ENCODE peak calls at places on chromosome 11, in six cellular contexts. G is MM.1S, L is thoracic aorta, J is IMR-90, R is AG10803, Y is AG04450. W is an unnamed sample.
A peak's percentile ranks its signal among the peaks of the same experiment; 100 is the strongest.

GRCh38 chr11:69799582-69799981 is 19.6 kb downstream of the FGF3 start:
- DNase-seq in J (peak; percentile 7), Y (no peak), R (no peak), L (no peak), G (no peak), W (no peak)

GRCh38 chr11:10451399-10452116 is 3.5 kb upstream of the AMPD3 start:
- DNase-seq in Y (no peak), R (no peak), G (no peak), J (no peak), L (no peak), W (no peak)

GRCh38 chr11:118485273-118485672 is 42.0 kb upstream of the TTC36 start:
- DNase-seq in R (no peak), Y (no peak), J (no peak), G (no peak), L (no peak), W (no peak)

GRCh38 chr11:104995001-104995408 is 26.6 kb upstream of the CASP4 start:
- DNase-seq in L (no peak), G (no peak), R (no peak), Y (no peak), J (no peak), W (no peak)

GRCh38 chr11:614583-615452 is 932 bp downstream of the IRF7 start:
- DNase-seq in G (no peak), R (peak; percentile 6), J (no peak), L (no peak), Y (no peak), W (no peak)

GRCh38 chr11:129117595-129118350 is 74.4 kb downstream of the ARHGAP32 start:
- DNase-seq in J (peak; percentile 82), L (no peak), Y (peak; percentile 64), G (peak; percentile 74), R (peak; percentile 74), W (peak; percentile 67)

GRCh38 chr11:45771194-45771941 is 33.6 kb upstream of the SLC35C1 start:
- DNase-seq in L (no peak), G (peak; percentile 60), J (peak; percentile 38), Y (no peak), R (peak; percentile 16), W (peak; percentile 54)

GRCh38 chr11:134397304-134398078 is 14.6 kb downstream of the B3GAT1 start:
- DNase-seq in G (no peak), R (no peak), L (no peak), Y (no peak), J (no peak), W (no peak)

GRCh38 chr11:103051986-103052385 is 40.0 kb downstream of the DCUN1D5 start:
- DNase-seq in R (peak; percentile 74), G (no peak), Y (peak; percentile 1), J (peak; percentile 54), L (no peak), W (no peak)

GRCh38 chr11:109062445-109062844 is 359.5 kb upstream of the C11orf87 start:
- DNase-seq in Y (no peak), R (peak; percentile 42), G (peak; percentile 4), L (no peak), J (peak; percentile 71), W (no peak)

GRCh38 chr11:10539339-10539738 is 1.6 kb downstream of the RNF141 start:
- DNase-seq in Y (no peak), J (no peak), R (no peak), G (no peak), L (no peak), W (no peak)

GRCh38 chr11:118622376-118623290 is 15.2 kb downstream of the PHLDB1 start:
- DNase-seq in Y (no peak), G (no peak), L (no peak), R (peak; percentile 91), J (peak; percentile 69), W (no peak)

GRCh38 chr11:120807414-120808150 is 216.3 kb upstream of the TBCEL start:
- DNase-seq in G (no peak), J (peak; percentile 95), R (peak; percentile 74), L (no peak), Y (peak; percentile 87), W (no peak)

GRCh38 chr11:62909107-62909894 is 11.9 kb downstream of the CHRM1 start:
- DNase-seq in J (peak; percentile 73), L (no peak), R (peak; percentile 54), Y (peak; percentile 39), G (peak; percentile 30), W (peak; percentile 25)

GRCh38 chr11:69817265-69818236 is 1.7 kb downstream of the FGF3 start:
- DNase-seq in R (no peak), G (no peak), J (no peak), L (no peak), Y (no peak), W (no peak)

GRCh38 chr11:2276999-2277328 is 6.6 kb upstream of the ASCL2 start:
- DNase-seq in L (no peak), Y (no peak), J (no peak), G (no peak), R (no peak), W (no peak)

GRCh38 chr11:61918251-61919112 is 1.1 kb upstream of the RAB3IL1 start:
- DNase-seq in G (no peak), J (no peak), R (peak; percentile 66), Y (no peak), L (no peak), W (peak; percentile 55)

GRCh38 chr11:5712507-5712906 is 22.9 kb downstream of the TRIM22 start:
- DNase-seq in J (peak; percentile 5), G (no peak), Y (no peak), R (no peak), L (no peak), W (no peak)

GRCh38 chr11:76048763-76049162 is 157.5 kb downstream of the WNT11 start:
- DNase-seq in J (no peak), R (no peak), G (no peak), L (no peak), Y (no peak), W (no peak)

GRCh38 chr11:132519226-132519860 is 1013.0 kb downstream of the OPCML start:
- DNase-seq in J (peak; percentile 4), R (peak; percentile 85), L (no peak), G (no peak), Y (no peak), W (no peak)

GRCh38 chr11:106133529-106133928 is 56.1 kb downstream of the AASDHPPT start:
- DNase-seq in J (no peak), L (no peak), Y (no peak), G (no peak), R (no peak), W (no peak)

GRCh38 chr11:33544593-33545373 is 155.8 kb downstream of the C11orf91 start:
- DNase-seq in Y (no peak), L (no peak), J (no peak), G (peak; percentile 5), R (no peak), W (no peak)

GRCh38 chr11:110501428-110501827 is 71.7 kb downstream of the FDX1 start:
- DNase-seq in R (no peak), G (no peak), J (no peak), Y (no peak), L (no peak), W (no peak)

GRCh38 chr11:7577226-7577882 is 63.6 kb downstream of the PPFIBP2 start:
- DNase-seq in Y (no peak), L (no peak), J (no peak), G (no peak), R (peak; percentile 53), W (peak; percentile 58)

GRCh38 chr11:96097844-96098421 is 174.0 kb upstream of the MTMR2 start:
- DNase-seq in L (no peak), Y (no peak), J (peak; percentile 36), G (no peak), R (peak; percentile 48), W (no peak)
- H3K4me3 ChIP-seq in L (no peak overlapping the region), Y (no peak overlapping the region), J (no peak overlapping the region), G (no peak overlapping the region), R (no peak overlapping the region), W (no peak overlapping the region)

GRCh38 chr11:122405788-122406341 is 249.7 kb upstream of the UBASH3B start:
- DNase-seq in G (no peak), L (no peak), Y (peak; percentile 63), R (peak; percentile 29), J (peak; percentile 81), W (no peak)

GRCh38 chr11:122406466-122406865 is 249.1 kb upstream of the UBASH3B start:
- DNase-seq in G (no peak), J (no peak), L (no peak), R (no peak), Y (no peak), W (no peak)
- H3K4me3 ChIP-seq in G (no peak overlapping the region), J (no peak overlapping the region), L (no peak overlapping the region), R (no peak overlapping the region), Y (no peak overlapping the region), W (no peak overlapping the region)

GRCh38 chr11:122751298-122752070 is 86.8 kb upstream of the CRTAM start:
- DNase-seq in R (peak; percentile 62), Y (no peak), G (no peak), J (peak; percentile 72), L (no peak), W (no peak)

GRCh38 chr11:122746611-122747305 is 91.2 kb downstream of the UBASH3B start:
- DNase-seq in J (no peak), L (no peak), Y (no peak), R (no peak), G (no peak), W (no peak)

GRCh38 chr11:122747358-122747757 is 90.9 kb upstream of the CRTAM start:
- DNase-seq in L (no peak), R (no peak), J (peak; percentile 77), G (no peak), Y (no peak), W (no peak)

GRCh38 chr11:122750047-122750446 is 88.3 kb upstream of the CRTAM start:
- DNase-seq in R (no peak), J (no peak), L (no peak), G (no peak), Y (no peak), W (no peak)

GRCh38 chr11:122748968-122749687 is 89.2 kb upstream of the CRTAM start:
- DNase-seq in L (no peak), G (peak; percentile 97), J (peak; percentile 95), R (peak; percentile 95), Y (peak; percentile 63), W (no peak)
- H3K4me3 ChIP-seq in L (no peak overlapping the region), G (no peak overlapping the region), J (no peak overlapping the region), R (peak overlapping the region; percentile 3), Y (no peak overlapping the region), W (no peak overlapping the region)

GRCh38 chr11:19316434-19316833 is 75.7 kb upstream of the E2F8 start:
- DNase-seq in G (no peak), R (peak; percentile 48), Y (no peak), L (no peak), J (no peak), W (peak; percentile 49)
- H3K4me3 ChIP-seq in G (no peak overlapping the region), R (no peak overlapping the region), Y (no peak overlapping the region), L (no peak overlapping the region), J (no peak overlapping the region), W (no peak overlapping the region)

W was measured in tibial nerve.